ENCODE peak calls at places on chromosome 13, in ten cellular contexts. G is endothelial cell of umbilical vein, O is upper lobe of left lung, F is breast epithelium, Y is stomach, M is suprapubic skin, P is prostate gland, V is spleen, H is H1, N is transverse colon. E is an unnamed sample.

GRCh38 chr13:94419304-94419943 is 60.1 kb downstream of the DCT start:
- DNase-seq in G (peak; percentile 6), O (no peak), F (no peak), Y (no peak), M (no peak), P (no peak), V (no peak), H (no peak), N (no peak), E (no peak)

GRCh38 chr13:20901668-20902437 is 693 bp downstream of the XPO4 start:
- DNase-seq in G (peak; percentile 40), O (peak; percentile 34), F (no peak), Y (no peak), M (no peak), P (no peak), V (peak; percentile 79), H (no peak), N (peak; percentile 57), E (peak; percentile 12)

GRCh38 chr13:110984392-110984791 is 69.5 kb upstream of the ANKRD10 start:
- DNase-seq in G (no peak), O (no peak), F (no peak), Y (no peak), M (no peak), P (no peak), V (no peak), H (no peak), N (no peak), E (no peak)

GRCh38 chr13:100859861-100860260 is 185.3 kb upstream of the TMTC4 start:
- DNase-seq in G (no peak), O (no peak), F (no peak), Y (no peak), M (no peak), P (no peak), V (no peak), H (no peak), N (no peak), E (no peak)

GRCh38 chr13:49499889-49500660 is 4.3 kb downstream of the PHF11 start:
- DNase-seq in G (no peak), O (no peak), F (no peak), Y (no peak), M (no peak), P (no peak), V (no peak), H (no peak), N (no peak), E (no peak)

GRCh38 chr13:41905600-41906254 is 55.2 kb downstream of the VWA8 start:
- DNase-seq in G (peak; percentile 33), O (no peak), F (no peak), Y (no peak), M (no peak), P (no peak), V (no peak), H (no peak), N (no peak), E (peak; percentile 15)

GRCh38 chr13:102774210-102774560 is 599 bp upstream of the TEX30 start:
- DNase-seq in G (no peak), O (no peak), F (no peak), Y (no peak), M (no peak), P (no peak), V (peak; percentile 87), H (no peak), N (no peak), E (no peak)

GRCh38 chr13:113447596-113447995 is 5.7 kb downstream of the ADPRHL1 start:
- DNase-seq in G (no peak), O (no peak), F (no peak), Y (no peak), M (no peak), P (no peak), V (no peak), H (no peak), N (no peak), E (no peak)

GRCh38 chr13:40102854-40103253 is 447.4 kb downstream of the COG6 start:
- DNase-seq in G (no peak), O (no peak), F (no peak), Y (peak; percentile 52), M (no peak), P (no peak), V (no peak), H (no peak), N (no peak), E (no peak)

GRCh38 chr13:22114630-22115311 is 443.9 kb downstream of the FGF9 start:
- DNase-seq in G (no peak), O (peak; percentile 26), F (no peak), Y (no peak), M (no peak), P (no peak), V (no peak), H (no peak), N (no peak), E (peak; percentile 30)

GRCh38 chr13:109843695-109844094 is 57.3 kb upstream of the IRS2 start:
- DNase-seq in G (no peak), O (no peak), F (no peak), Y (no peak), M (no peak), P (no peak), V (no peak), H (no peak), N (no peak), E (no peak)

GRCh38 chr13:114111577-114111976 is 20.8 kb downstream of the RASA3 start:
- DNase-seq in G (no peak), O (peak; percentile 15), F (no peak), Y (no peak), M (no peak), P (no peak), V (peak; percentile 33), H (no peak), N (peak; percentile 8), E (no peak)

GRCh38 chr13:69324109-69324886 is 783.3 kb upstream of the ATXN8OS start:
- DNase-seq in G (no peak), O (no peak), F (no peak), Y (no peak), M (no peak), P (no peak), V (no peak), H (no peak), N (no peak), E (no peak)

GRCh38 chr13:96821971-96822370 is 172.3 kb downstream of the OXGR1 start:
- DNase-seq in G (no peak), O (no peak), F (no peak), Y (no peak), M (no peak), P (no peak), V (no peak), H (no peak), N (no peak), E (no peak)

GRCh38 chr13:32309312-32309711 is 5.9 kb downstream of the ZAR1L start:
- DNase-seq in G (no peak), O (no peak), F (no peak), Y (no peak), M (no peak), P (no peak), V (no peak), H (no peak), N (no peak), E (no peak)

GRCh38 chr13:73058741-73059459 is at the start of gene KLF5:
- DNase-seq in G (peak; percentile 95), O (peak; percentile 98), F (peak; percentile 96), Y (peak; percentile 99), M (peak; percentile 98), P (peak; percentile 99), V (peak; percentile 98), H (peak; percentile 73), N (peak; percentile 98), E (peak; percentile 96)

GRCh38 chr13:109698779-109699178 is 87.6 kb downstream of the IRS2 start:
- DNase-seq in G (no peak), O (no peak), F (no peak), Y (no peak), M (no peak), P (no peak), V (no peak), H (no peak), N (no peak), E (no peak)

GRCh38 chr13:97273341-97273831 is 51.3 kb downstream of the MBNL2 start:
- DNase-seq in G (no peak), O (no peak), F (peak; percentile 70), Y (no peak), M (no peak), P (peak; percentile 73), V (no peak), H (no peak), N (no peak), E (no peak)

GRCh38 chr13:99982021-99982740 is 597 bp downstream of the ZIC2 start:
- DNase-seq in G (no peak), O (no peak), F (no peak), Y (no peak), M (peak; percentile 70), P (no peak), V (peak; percentile 80), H (no peak), N (no peak), E (no peak)

GRCh38 chr13:105638446-105638845 is 897.0 kb downstream of the EFNB2 start:
- DNase-seq in G (no peak), O (no peak), F (no peak), Y (no peak), M (no peak), P (no peak), V (no peak), H (no peak), N (no peak), E (no peak)

GRCh38 chr13:111644750-111645149 is 324.3 kb downstream of the TEX29 start:
- DNase-seq in G (no peak), O (no peak), F (no peak), Y (no peak), M (no peak), P (no peak), V (no peak), H (no peak), N (no peak), E (no peak)

GRCh38 chr13:27789495-27790303 is 2.6 kb upstream of the GSX1 start:
- DNase-seq in G (no peak), O (no peak), F (no peak), Y (no peak), M (no peak), P (no peak), V (no peak), H (no peak), N (no peak), E (no peak)
- TF ChIP-seq POLR2AphosphoS5 in G (no peak), O (no peak), F (no peak), Y (no peak), M (no peak), P (no peak), V (no peak), H (no peak), N (no peak), E (no peak)

GRCh38 chr13:33817843-33818661 is at the start of gene RFC3:
- DNase-seq in G (peak; percentile 94), O (peak; percentile 90), F (peak; percentile 87), Y (peak; percentile 92), M (peak; percentile 97), P (peak; percentile 89), V (peak; percentile 96), H (peak; percentile 69), N (peak; percentile 94), E (peak; percentile 68)
- TF ChIP-seq POLR2A in G (peak; percentile 48), O (no peak), F (no peak), Y (no peak), M (no peak), P (no peak), V (no peak), H (peak; percentile 42), N (peak; percentile 14), E (peak; percentile 70)

GRCh38 chr13:59458908-59459579 is 704.7 kb downstream of the DIAPH3 start:
- DNase-seq in G (peak; percentile 91), O (no peak), F (no peak), Y (no peak), M (no peak), P (no peak), V (peak; percentile 77), H (no peak), N (no peak), E (no peak)
- TF ChIP-seq POLR2AphosphoS5 in G (no peak), O (peak; percentile 73), F (no peak), Y (peak; percentile 43), M (no peak), P (no peak), V (no peak), H (no peak), N (no peak), E (no peak)

GRCh38 chr13:30959678-30960077 is 27.2 kb downstream of the TEX26 start:
- DNase-seq in G (no peak), O (no peak), F (no peak), Y (no peak), M (no peak), P (no peak), V (no peak), H (no peak), N (no peak), E (no peak)
- TF ChIP-seq POLR2A in G (no peak), O (no peak), F (no peak), Y (no peak), M (no peak), P (no peak), V (no peak), H (no peak), N (no peak), E (no peak)

E was measured in GM12891.